ENCODE peak calls at places on chromosomes 4 and X, in six cellular contexts. J is GM10248, G is iPS-NIHi11, R is heart left ventricle, W is NCI-H2029 treated with DMSO at 0.1 percent for 48 hours, Z is ovary. M is an unnamed sample.
A peak's percentile ranks its signal among the peaks of the same experiment; 100 is the strongest.

GRCh38 chr4:163673848-163674702 is 179.6 kb downstream of the TMA16 start:
- DNase-seq in J (no peak), R (no peak), Z (no peak), W (no peak), G (no peak), M (no peak)

GRCh38 chr4:105186701-105187158 is 40.1 kb downstream of the TET2 start:
- DNase-seq in J (no peak), R (no peak), G (no peak), W (no peak), Z (no peak), M (no peak)

GRCh38 chr4:7392438-7393374 is 42.0 kb downstream of the PSAPL1 start:
- DNase-seq in W (no peak), G (peak; percentile 40), Z (peak; percentile 66), R (peak; percentile 32), J (no peak), M (no peak)

GRCh38 chr4:75514949-75515612 is 808 bp downstream of the THAP6 start:
- DNase-seq in J (peak; percentile 24), W (no peak), Z (no peak), R (no peak), G (no peak), M (no peak)

GRCh38 chrX:45202171-45202570 is 1.5 kb upstream of the DIPK2B start:
- DNase-seq in R (no peak), W (no peak), Z (no peak), J (no peak), G (no peak), M (no peak)

GRCh38 chr4:123830920-123831319 is 434.3 kb downstream of the SPRY1 start:
- DNase-seq in W (no peak), J (no peak), R (no peak), Z (no peak), G (no peak), M (no peak)

GRCh38 chrX:42732506-42732905 is 45.5 kb downstream of the PPP1R2C start:
- DNase-seq in W (no peak), J (no peak), Z (no peak), G (no peak), R (no peak), M (no peak)

GRCh38 chr4:27692098-27692679 is 831.5 kb downstream of the STIM2 start:
- DNase-seq in R (no peak), J (peak; percentile 15), Z (no peak), G (peak; percentile 38), W (peak; percentile 12), M (no peak)

GRCh38 chr4:46016306-46016705 is 107.5 kb downstream of the GABRG1 start:
- DNase-seq in G (peak; percentile 4), Z (no peak), R (no peak), J (no peak), W (no peak), M (no peak)

GRCh38 chr4:6468376-6468775 is 4.0 kb downstream of the PPP2R2C start:
- DNase-seq in W (no peak), G (no peak), J (no peak), Z (no peak), R (no peak), M (no peak)

GRCh38 chrX:103461156-103461555 is 58.1 kb downstream of the RAB40A start:
- DNase-seq in W (no peak), Z (no peak), G (no peak), J (no peak), R (no peak), M (no peak)